ENCODE peak calls at places on chromosome 18, in five cellular contexts. N is A549, E is body of pancreas, L is prostate gland, C is vagina. X is an unnamed sample.

GRCh38 chr18:68480196-68480595 is 234.7 kb downstream of the TMX3 start:
- DNase-seq in E (no peak), L (no peak), C (no peak), N (no peak), X (no peak)

GRCh38 chr18:37584952-37585695 is 19.5 kb upstream of the CELF4 start:
- DNase-seq in C (peak), L (no peak), E (no peak), N (no peak), X (no peak)

GRCh38 chr18:23227729-23228075 is 92.4 kb downstream of the CABLES1 start:
- DNase-seq in L (no peak), E (no peak), N (no peak), C (no peak), X (no peak)

GRCh38 chr18:21735452-21736015 is 5.1 kb upstream of the MIB1 start:
- DNase-seq in E (no peak), N (no peak), C (no peak), L (no peak), X (no peak)

GRCh38 chr18:73614812-73615211 is 532.8 kb downstream of the FBXO15 start:
- DNase-seq in E (no peak), C (no peak), N (peak), L (no peak), X (no peak)

GRCh38 chr18:23499571-23499889 is 3.8 kb upstream of the RMC1 start:
- DNase-seq in C (no peak), N (no peak), L (no peak), E (no peak), X (no peak)

GRCh38 chr18:28039078-28039477 is 137.9 kb downstream of the CDH2 start:
- DNase-seq in L (no peak), N (peak), E (no peak), C (no peak), X (peak)

GRCh38 chr18:8366656-8367055 is 242.6 kb upstream of the RAB12 start:
- DNase-seq in N (no peak), E (no peak), L (no peak), C (no peak), X (no peak)

GRCh38 chr18:67553471-67553870 is 37.0 kb upstream of the DSEL start:
- DNase-seq in C (no peak), E (no peak), N (no peak), L (no peak), X (no peak)

GRCh38 chr18:8283901-8284585 is 325.2 kb upstream of the RAB12 start:
- DNase-seq in N (no peak), C (no peak), L (no peak), E (no peak), X (no peak)

GRCh38 chr18:5709476-5710095 is 165.8 kb upstream of the EPB41L3 start:
- DNase-seq in L (no peak), N (no peak), C (no peak), E (no peak), X (no peak)

GRCh38 chr18:44973282-44973681 is 292.6 kb downstream of the SETBP1 start:
- DNase-seq in N (peak), L (no peak), C (no peak), E (no peak), X (no peak)

GRCh38 chr18:58118510-58118909 is 74.5 kb downstream of the NEDD4L start:
- DNase-seq in N (no peak), L (no peak), E (no peak), C (no peak), X (no peak)

GRCh38 chr18:58119819-58120218 is 75.8 kb downstream of the NEDD4L start:
- DNase-seq in N (no peak), C (no peak), E (no peak), L (no peak), X (no peak)

GRCh38 chr18:58116815-58117214 is 72.8 kb downstream of the NEDD4L start:
- DNase-seq in N (no peak), C (no peak), E (no peak), L (no peak), X (no peak)

GRCh38 chr18:58114766-58115165 is 70.7 kb downstream of the NEDD4L start:
- DNase-seq in N (no peak), L (no peak), C (no peak), E (no peak), X (no peak)

GRCh38 chr18:58117685-58118403 is 73.8 kb downstream of the NEDD4L start:
- DNase-seq in E (peak), C (no peak), L (peak), N (peak), X (peak)
- TF ChIP-seq POLR2A in E (no peak), C (no peak), L (no peak), N (no peak), X (no peak)

GRCh38 chr18:48007955-48008701 is 77.7 kb upstream of the SMAD2 start:
- DNase-seq in N (peak), C (no peak), E (peak), L (peak), X (peak)
- TF ChIP-seq POLR2A in N (peak), C (no peak), E (peak), L (no peak), X (no peak)

GRCh38 chr18:2984703-2985261 is 28.2 kb downstream of the LPIN2 start:
- DNase-seq in E (peak), C (no peak), N (peak), L (no peak), X (no peak)
- TF ChIP-seq POLR2A in E (no peak), C (no peak), N (no peak), L (no peak), X (no peak)

DNA sequence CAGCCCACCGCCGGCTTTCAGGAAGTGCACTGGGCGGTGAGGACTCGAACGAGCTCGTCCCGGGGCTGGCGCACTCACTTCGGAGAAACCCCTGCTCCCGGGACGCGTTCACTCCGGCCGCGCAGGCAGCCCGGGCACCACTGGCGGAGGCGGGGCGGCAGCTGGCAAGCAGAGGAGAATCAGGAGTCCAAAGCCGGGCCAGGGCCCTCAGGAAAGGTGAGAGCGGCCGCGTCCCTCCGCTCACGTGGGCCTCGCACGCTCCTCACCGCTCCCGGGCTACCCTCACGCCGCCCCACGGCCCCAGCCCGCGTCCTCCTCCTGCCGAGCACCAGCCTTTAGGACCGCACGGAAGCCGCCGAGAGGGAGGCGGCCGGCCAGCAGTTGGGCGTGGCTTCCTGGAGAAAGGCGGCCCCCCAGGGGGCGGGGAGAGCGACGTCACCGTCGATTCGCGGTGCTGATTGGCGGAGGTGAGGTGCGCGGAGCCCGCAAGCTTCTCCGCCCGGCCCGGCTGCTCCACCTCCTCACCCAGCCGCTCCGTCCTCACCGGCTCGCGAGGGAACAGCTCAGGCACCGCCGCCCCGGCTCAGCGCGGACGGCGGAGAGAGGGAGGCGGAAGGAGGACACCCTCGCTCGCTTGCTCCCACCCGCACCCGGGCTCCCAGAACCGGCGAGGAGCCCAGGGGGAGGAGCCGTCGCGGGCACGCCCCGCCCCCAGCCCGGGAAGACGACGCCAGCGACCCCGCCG is at the start of gene ZCCHC2:
- DNase-seq in E (peak), L (peak), C (peak), N (peak), X (peak)
- TF ChIP-seq POLR2A in E (peak), L (peak), C (peak), N (peak), X (peak)